ENCODE peak calls at places on chromosome 4, in eight cellular contexts. P is non-pigmented ciliary epithelial cell, W is activated B cell treated with CpG ODN at 0.5 μM for 24 hours, O is type B pancreatic cell, G is lower lobe of right lung, Y is amniotic stem cell, A is coronary artery, D is putamen. E is an unnamed sample.

GRCh38 chr4:11966782-11967181 is 538.1 kb upstream of the HS3ST1 start:
- DNase-seq in P (no peak), W (no peak), O (no peak), G (no peak), Y (no peak), A (no peak), D (no peak), E (no peak)

GRCh38 chr4:100823993-100824323 is 306.1 kb upstream of the EMCN start:
- DNase-seq in P (no peak), W (no peak), O (no peak), G (no peak), Y (no peak), A (no peak), D (no peak), E (no peak)

GRCh38 chr4:64682946-64683345 is 273.7 kb upstream of the TECRL start:
- DNase-seq in P (no peak), W (no peak), O (no peak), G (no peak), Y (no peak), A (no peak), D (no peak), E (no peak)

GRCh38 chr4:183240581-183241321 is 79.3 kb downstream of the CLDN22 start:
- DNase-seq in P (no peak), W (no peak), O (no peak), G (no peak), Y (no peak), A (no peak), D (no peak), E (no peak)

GRCh38 chr4:61068745-61069144 is 131.4 kb upstream of the ADGRL3 start:
- DNase-seq in P (peak), W (no peak), O (no peak), G (no peak), Y (no peak), A (no peak), D (no peak), E (no peak)

GRCh38 chr4:112170451-112170993 is 25.3 kb downstream of the FAM241A start:
- DNase-seq in P (peak), W (no peak), O (no peak), G (no peak), Y (peak), A (no peak), D (no peak), E (no peak)

GRCh38 chr4:74635490-74636123 is 158.7 kb downstream of the BTC start:
- DNase-seq in P (no peak), W (no peak), O (no peak), G (no peak), Y (no peak), A (no peak), D (no peak), E (no peak)

GRCh38 chr4:92270908-92271307 is 32.9 kb upstream of the GRID2 start:
- DNase-seq in P (no peak), W (no peak), O (no peak), G (no peak), Y (no peak), A (no peak), D (no peak), E (no peak)

GRCh38 chr4:53861856-53862610 is 202.4 kb downstream of the CHIC2 start:
- DNase-seq in P (peak), W (no peak), O (no peak), G (no peak), Y (peak), A (no peak), D (no peak), E (no peak)